ENCODE peak calls at places on chromosomes 12 and 14, in six cellular contexts. W, E, Q, L, U and P are unnamed samples.

GRCh38 chr12:48080821-48081220 is 25.1 kb downstream of the SENP1 start:
- DNase-seq in L (no peak), E (no peak), Q (no peak), W (no peak), U (no peak), P (no peak)

GRCh38 chr12:70043490-70044138 is 199.6 kb upstream of the CNOT2 start:
- DNase-seq in L (peak), E (peak), W (no peak), U (no peak), Q (no peak), P (no peak)

GRCh38 chr14:79279645-79280399 is 931.5 kb downstream of the DIO2 start:
- DNase-seq in U (no peak), W (peak), Q (no peak), E (peak), L (no peak), P (peak)

GRCh38 chr12:86117711-86118110 is 138.5 kb downstream of the MGAT4C start:
- DNase-seq in Q (no peak), L (peak), E (peak), W (no peak), U (no peak), P (no peak)

GRCh38 chr12:105485321-105485910 is 154.9 kb downstream of the C12orf75 start:
- DNase-seq in L (peak), W (no peak), E (peak), Q (no peak), U (no peak), P (no peak)

GRCh38 chr14:105881021-105881930 is 354.9 kb downstream of the TMEM121 start:
- DNase-seq in Q (no peak), W (peak), L (no peak), E (no peak), U (no peak), P (peak)

GRCh38 chr12:104177663-104178501 is 37.7 kb upstream of the TXNRD1 start:
- DNase-seq in Q (no peak), U (no peak), L (peak), W (peak), E (peak), P (no peak)

GRCh38 chr14:51342226-51342625 is 102.2 kb downstream of the TMX1 start:
- DNase-seq in L (no peak), E (no peak), U (no peak), Q (no peak), W (no peak), P (no peak)

GRCh38 chr12:171276-171675 is 42.7 kb downstream of the SLC6A12 start:
- DNase-seq in L (no peak), Q (no peak), U (no peak), W (no peak), E (no peak), P (no peak)

GRCh38 chr14:68486033-68486732 is 306.7 kb downstream of the ZFP36L1 start:
- DNase-seq in U (no peak), Q (no peak), L (no peak), W (no peak), E (no peak), P (no peak)

GRCh38 chr14:96407980-96408570 is 16.1 kb downstream of the AK7 start:
- DNase-seq in U (no peak), E (no peak), W (no peak), Q (no peak), L (no peak), P (no peak)

GRCh38 chr14:100129161-100129589 is 30.3 kb downstream of the DEGS2 start:
- DNase-seq in Q (no peak), L (peak), U (no peak), E (peak), W (no peak), P (no peak)

GRCh38 chr12:58969227-58969626 is 48.9 kb upstream of the LRIG3 start:
- DNase-seq in W (no peak), E (no peak), Q (no peak), U (no peak), L (no peak), P (no peak)

GRCh38 chr12:2691340-2692111 is 103.2 kb upstream of the FKBP4 start:
- DNase-seq in E (no peak), Q (peak), U (peak), W (no peak), L (no peak), P (peak)

GRCh38 chr12:47207829-47208248 is 128.1 kb upstream of the AMIGO2 start:
- DNase-seq in W (no peak), Q (no peak), U (peak), E (no peak), L (no peak), P (no peak)

GRCh38 chr12:17028348-17028747 is 422.4 kb upstream of the LMO3 start:
- DNase-seq in Q (no peak), E (no peak), U (no peak), W (no peak), L (no peak), P (no peak)
- TF ChIP-seq CTCF in Q (no peak), E (no peak), U (no peak), W (no peak), L (no peak), P (no peak)

GRCh38 chr12:66279127-66279712 is 23.1 kb upstream of the HELB start:
- DNase-seq in E (peak), L (peak), Q (no peak), U (no peak), W (no peak), P (peak)
- TF ChIP-seq CTCF in E (peak), L (peak), Q (no peak), U (peak), W (peak), P (peak)

DNA sequence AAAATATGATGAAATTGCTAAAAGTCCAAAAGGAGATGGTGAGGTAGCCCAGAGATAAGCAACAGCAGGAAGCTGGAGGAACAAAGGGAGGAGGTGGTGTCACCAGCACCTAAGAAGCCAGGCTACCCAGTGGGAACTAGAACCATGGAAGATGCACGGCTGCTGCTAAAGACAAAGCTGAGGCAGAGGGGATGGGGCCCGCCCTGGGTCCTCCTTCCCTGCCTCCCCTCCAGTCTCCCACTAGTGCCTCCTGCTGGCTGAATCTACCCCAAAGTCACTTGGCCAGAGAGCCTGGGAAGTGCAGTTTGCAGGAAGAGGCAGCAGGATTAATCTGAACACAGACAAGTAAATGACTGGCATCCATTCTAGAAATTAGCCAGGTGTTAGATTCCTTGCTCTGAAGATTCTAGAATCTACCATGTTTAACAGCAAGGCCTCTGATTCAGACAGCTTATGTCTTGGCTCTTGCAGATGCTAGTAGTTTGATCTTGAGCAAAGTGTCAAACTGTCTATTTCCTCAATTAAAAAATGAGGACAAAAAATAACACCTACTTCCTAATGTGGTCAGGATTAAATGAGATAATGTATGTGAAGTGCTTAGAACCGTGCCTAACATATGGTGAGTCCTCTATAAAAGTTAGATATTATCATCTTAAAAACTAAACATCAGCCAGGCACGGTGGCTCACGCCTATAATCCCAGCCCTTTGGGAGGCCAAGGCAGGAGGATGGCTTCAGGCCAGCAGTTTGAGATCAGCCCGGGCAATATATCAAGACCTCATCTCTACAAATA is 5.9 kb upstream of the LRP10 start:
- DNase-seq in Q (no peak), E (no peak), U (peak), W (no peak), L (no peak), P (no peak)
- TF ChIP-seq CTCF in Q (no peak), E (peak), U (peak), W (peak), L (peak), P (no peak)

GRCh38 chr14:24308342-24309124 is 756 bp upstream of the CIDEB start:
- DNase-seq in Q (no peak), W (no peak), E (no peak), U (no peak), L (no peak), P (no peak)
- TF ChIP-seq CTCF in Q (no peak), W (peak), E (no peak), U (no peak), L (no peak), P (no peak)

GRCh38 chr12:77204055-77204454 is 138.7 kb upstream of the E2F7 start:
- DNase-seq in L (peak), U (no peak), E (peak), W (no peak), Q (no peak), P (no peak)
- TF ChIP-seq CTCF in L (peak), U (peak), E (peak), W (no peak), Q (no peak), P (no peak)